ENCODE peak calls at places on chromosomes 7 and 10, in eight cellular contexts. I, K, B, D, Y, F, C and W are unnamed samples.

GRCh38 chr7:139571190-139571589 is 47.7 kb downstream of the CLEC2L start:
- DNase-seq in I (no peak), K (no peak), B (no peak), D (no peak), Y (no peak), F (no peak), C (no peak), W (no peak)

GRCh38 chr10:69124558-69125121 is 662 bp downstream of the VPS26A start:
- DNase-seq in I (peak; percentile 62), K (peak; percentile 83), B (no peak), D (peak; percentile 55), Y (peak; percentile 53), F (peak; percentile 85), C (peak; percentile 29), W (peak; percentile 20)

GRCh38 chr10:63664341-63664885 is 143.2 kb downstream of the REEP3 start:
- DNase-seq in I (no peak), K (no peak), B (peak; percentile 61), D (no peak), Y (no peak), F (no peak), C (no peak), W (no peak)

GRCh38 chr10:71812016-71812912 is 38.8 kb downstream of the PSAP start:
- DNase-seq in I (peak; percentile 64), K (peak; percentile 71), B (peak; percentile 36), D (peak; percentile 42), Y (peak; percentile 87), F (peak; percentile 89), C (no peak), W (no peak)

GRCh38 chr10:110023785-110024184 is 16.0 kb downstream of the ADD3 start:
- DNase-seq in I (no peak), K (no peak), B (no peak), D (no peak), Y (no peak), F (no peak), C (no peak), W (no peak)

GRCh38 chr10:59965899-59966650 is 59.7 kb upstream of the CCDC6 start:
- DNase-seq in I (no peak), K (peak; percentile 51), B (no peak), D (no peak), Y (no peak), F (no peak), C (no peak), W (no peak)

GRCh38 chr7:28954446-28954845 is 3.7 kb downstream of the TRIL start:
- DNase-seq in I (no peak), K (no peak), B (no peak), D (no peak), Y (no peak), F (no peak), C (no peak), W (no peak)

GRCh38 chr7:111958889-111959288 is 247.3 kb downstream of the DOCK4 start:
- DNase-seq in I (no peak), K (no peak), B (no peak), D (no peak), Y (no peak), F (no peak), C (no peak), W (no peak)

GRCh38 chr7:44634839-44635591 is 28.6 kb downstream of the OGDH start:
- DNase-seq in I (no peak), K (peak; percentile 25), B (no peak), D (no peak), Y (no peak), F (no peak), C (no peak), W (no peak)

GRCh38 chr7:2523461-2523905 is 3.9 kb downstream of the LFNG start:
- DNase-seq in I (no peak), K (peak; percentile 84), B (no peak), D (no peak), Y (no peak), F (no peak), C (no peak), W (no peak)

GRCh38 chr7:108290344-108291134 is 160.4 kb upstream of the LAMB4 start:
- DNase-seq in I (no peak), K (no peak), B (no peak), D (no peak), Y (no peak), F (no peak), C (no peak), W (no peak)

GRCh38 chr10:112345743-112346142 is 28.2 kb upstream of the ACSL5 start:
- DNase-seq in I (no peak), K (no peak), B (no peak), D (no peak), Y (no peak), F (no peak), C (no peak), W (no peak)

GRCh38 chr7:70696139-70696782 is 435.7 kb upstream of the GALNT17 start:
- DNase-seq in I (no peak), K (peak; percentile 18), B (no peak), D (no peak), Y (no peak), F (peak; percentile 66), C (no peak), W (no peak)

GRCh38 chr10:3091346-3091787 is 24.0 kb downstream of the PFKP start:
- DNase-seq in I (peak; percentile 62), K (peak; percentile 85), B (no peak), D (peak; percentile 93), Y (peak; percentile 72), F (no peak), C (peak; percentile 63), W (peak; percentile 97)

GRCh38 chr7:159141159-159141558 is 3.5 kb downstream of the VIPR2 start:
- DNase-seq in I (peak; percentile 36), K (no peak), B (no peak), D (no peak), Y (no peak), F (no peak), C (no peak), W (no peak)

GRCh38 chr10:117143424-117143823 is 5.4 kb upstream of the VAX1 start:
- DNase-seq in I (no peak), K (no peak), B (no peak), D (no peak), Y (no peak), F (no peak), C (no peak), W (no peak)

GRCh38 chr10:62244785-62245595 is 23.7 kb downstream of the RTKN2 start:
- DNase-seq in I (peak; percentile 52), K (peak; percentile 83), B (peak; percentile 65), D (peak; percentile 84), Y (no peak), F (peak; percentile 90), C (peak; percentile 61), W (no peak)

GRCh38 chr7:26735976-26736600 is 128.3 kb downstream of the SKAP2 start:
- DNase-seq in I (no peak), K (no peak), B (no peak), D (no peak), Y (no peak), F (no peak), C (no peak), W (no peak)

GRCh38 chr10:72097448-72098300 is 9.3 kb upstream of the SPOCK2 start:
- DNase-seq in I (no peak), K (peak; percentile 83), B (no peak), D (peak; percentile 91), Y (peak; percentile 88), F (no peak), C (peak; percentile 71), W (peak; percentile 59)

GRCh38 chr10:117662126-117662525 is 119.6 kb downstream of the EMX2 start:
- DNase-seq in I (no peak), K (no peak), B (no peak), D (no peak), Y (no peak), F (no peak), C (no peak), W (no peak)

GRCh38 chr10:8035641-8036520 is 18.6 kb upstream of the GATA3 start:
- DNase-seq in I (no peak), K (no peak), B (no peak), D (no peak), Y (no peak), F (no peak), C (no peak), W (no peak)

GRCh38 chr10:77463967-77464745 is 173.5 kb downstream of the KCNMA1 start:
- DNase-seq in I (no peak), K (no peak), B (no peak), D (peak; percentile 44), Y (peak; percentile 19), F (no peak), C (no peak), W (no peak)

GRCh38 chr10:88080213-88080612 is 216.8 kb downstream of the PTEN start:
- DNase-seq in I (no peak), K (peak; percentile 84), B (no peak), D (peak; percentile 62), Y (peak; percentile 10), F (peak; percentile 49), C (no peak), W (no peak)

GRCh38 chr10:49183596-49184542 is 4.3 kb downstream of the TMEM273 start:
- DNase-seq in I (no peak), K (no peak), B (no peak), D (no peak), Y (no peak), F (peak; percentile 51), C (no peak), W (no peak)